ENCODE peak calls at places on chromosomes 3 and 15, in four cellular contexts. One of them, this sample, is unnamed.

GRCh38 chr15:74221399-74222230 is 14.5 kb upstream of the CCDC33 start:
- DNase-seq in PC-3: no peak
- DNase-seq in heart right ventricle: no peak
- DNase-seq in WERI-Rb-1: peak; percentile 53
- DNase-seq in this sample: no peak

GRCh38 chr3:10263549-10264363 is 15.5 kb downstream of the TATDN2 start:
- DNase-seq in heart right ventricle: peak; percentile 28
- DNase-seq in WERI-Rb-1: peak; percentile 75
- DNase-seq in PC-3: peak; percentile 56
- DNase-seq in this sample: no peak

GRCh38 chr15:63915888-63916731 is 82.4 kb upstream of the HERC1 start:
- DNase-seq in WERI-Rb-1: no peak
- DNase-seq in PC-3: peak; percentile 12
- DNase-seq in heart right ventricle: no peak
- DNase-seq in this sample: peak; percentile 69

GRCh38 chr3:25460751-25461150 is 32.7 kb downstream of the RARB start:
- DNase-seq in PC-3: no peak
- DNase-seq in WERI-Rb-1: no peak
- DNase-seq in heart right ventricle: no peak
- DNase-seq in this sample: no peak

GRCh38 chr3:114005406-114005987 is 50.8 kb downstream of the CCDC191 start:
- DNase-seq in heart right ventricle: no peak
- DNase-seq in PC-3: no peak
- DNase-seq in WERI-Rb-1: no peak
- DNase-seq in this sample: no peak

GRCh38 chr3:43442872-43443395 is 156.6 kb downstream of the SNRK start:
- DNase-seq in PC-3: no peak
- DNase-seq in WERI-Rb-1: no peak
- DNase-seq in heart right ventricle: no peak
- DNase-seq in this sample: no peak

GRCh38 chr3:67171841-67172240 is 173.7 kb downstream of the KBTBD8 start:
- DNase-seq in heart right ventricle: no peak
- DNase-seq in WERI-Rb-1: no peak
- DNase-seq in PC-3: no peak
- DNase-seq in this sample: no peak

GRCh38 chr3:53944019-53944418 is 52.4 kb upstream of the SELENOK start:
- DNase-seq in heart right ventricle: no peak
- DNase-seq in WERI-Rb-1: no peak
- DNase-seq in PC-3: no peak
- DNase-seq in this sample: no peak

GRCh38 chr3:3783675-3784074 is 15.6 kb upstream of the LRRN1 start:
- DNase-seq in PC-3: no peak
- DNase-seq in heart right ventricle: no peak
- DNase-seq in WERI-Rb-1: peak; percentile 12
- DNase-seq in this sample: no peak

GRCh38 chr3:59436164-59436958 is 386.5 kb upstream of the CFAP20DC start:
- DNase-seq in WERI-Rb-1: no peak
- DNase-seq in PC-3: no peak
- DNase-seq in heart right ventricle: no peak
- DNase-seq in this sample: no peak

GRCh38 chr15:66046751-66047150 is 177.5 kb downstream of the RAB11A start:
- DNase-seq in heart right ventricle: no peak
- DNase-seq in PC-3: no peak
- DNase-seq in WERI-Rb-1: peak; percentile 52
- DNase-seq in this sample: no peak

GRCh38 chr3:13149331-13150203 is 76.3 kb upstream of the IQSEC1 start:
- DNase-seq in heart right ventricle: no peak
- DNase-seq in WERI-Rb-1: peak; percentile 16
- DNase-seq in PC-3: no peak
- DNase-seq in this sample: no peak

GRCh38 chr3:132117642-132118041 is 82.8 kb upstream of the CPNE4 start:
- DNase-seq in WERI-Rb-1: no peak
- DNase-seq in PC-3: no peak
- DNase-seq in heart right ventricle: no peak
- DNase-seq in this sample: no peak

GRCh38 chr3:3998140-3998977 is 199.1 kb downstream of the LRRN1 start:
- DNase-seq in WERI-Rb-1: peak; percentile 57
- DNase-seq in PC-3: peak; percentile 61
- DNase-seq in heart right ventricle: no peak
- DNase-seq in this sample: peak; percentile 1

GRCh38 chr3:15610083-15610482 is 8.5 kb downstream of the BTD start:
- DNase-seq in WERI-Rb-1: no peak
- DNase-seq in heart right ventricle: no peak
- DNase-seq in PC-3: peak; percentile 75
- DNase-seq in this sample: peak; percentile 86

GRCh38 chr3:187742351-187743171 is 2.7 kb downstream of the BCL6 start:
- DNase-seq in WERI-Rb-1: no peak
- DNase-seq in heart right ventricle: peak; percentile 71
- DNase-seq in PC-3: peak; percentile 70
- DNase-seq in this sample: no peak

GRCh38 chr15:29819979-29820801 is 2.1 kb downstream of the TJP1 start:
- DNase-seq in heart right ventricle: no peak
- DNase-seq in PC-3: peak; percentile 14
- DNase-seq in WERI-Rb-1: no peak
- DNase-seq in this sample: no peak

GRCh38 chr15:39332846-39333245 is 248.0 kb upstream of the THBS1 start:
- DNase-seq in PC-3: no peak
- DNase-seq in WERI-Rb-1: no peak
- DNase-seq in heart right ventricle: no peak
- DNase-seq in this sample: no peak

GRCh38 chr3:109413049-109413448 is 75.7 kb upstream of the DPPA4 start:
- DNase-seq in PC-3: peak; percentile 29
- DNase-seq in heart right ventricle: no peak
- DNase-seq in WERI-Rb-1: no peak
- DNase-seq in this sample: no peak

GRCh38 chr3:169610888-169611291 is 52.6 kb downstream of the MECOM start:
- DNase-seq in WERI-Rb-1: no peak
- DNase-seq in heart right ventricle: no peak
- DNase-seq in PC-3: no peak
- DNase-seq in this sample: no peak

GRCh38 chr3:88369337-88369736 is 219.6 kb downstream of the C3orf38 start:
- DNase-seq in WERI-Rb-1: no peak
- DNase-seq in heart right ventricle: no peak
- DNase-seq in PC-3: no peak
- DNase-seq in this sample: no peak

GRCh38 chr3:131007256-131007655 is 19.4 kb downstream of the ASTE1 start:
- DNase-seq in PC-3: no peak
- DNase-seq in heart right ventricle: no peak
- DNase-seq in WERI-Rb-1: no peak
- DNase-seq in this sample: no peak

GRCh38 chr3:131008326-131008725 is 18.3 kb downstream of the ASTE1 start:
- DNase-seq in WERI-Rb-1: no peak
- DNase-seq in PC-3: no peak
- DNase-seq in heart right ventricle: no peak
- DNase-seq in this sample: no peak

GRCh38 chr3:131004603-131005002 is 22.0 kb downstream of the ASTE1 start:
- DNase-seq in heart right ventricle: no peak
- DNase-seq in PC-3: no peak
- DNase-seq in WERI-Rb-1: no peak
- DNase-seq in this sample: no peak

GRCh38 chr3:131009698-131010097 is 16.9 kb downstream of the ASTE1 start:
- DNase-seq in PC-3: no peak
- DNase-seq in WERI-Rb-1: no peak
- DNase-seq in heart right ventricle: no peak
- DNase-seq in this sample: no peak

GRCh38 chr3:131007782-131008181 is 18.8 kb downstream of the ASTE1 start:
- DNase-seq in WERI-Rb-1: no peak
- DNase-seq in heart right ventricle: no peak
- DNase-seq in PC-3: no peak
- DNase-seq in this sample: no peak
- H3K4me3 ChIP-seq in WERI-Rb-1: no peak overlapping the region
- H3K4me3 ChIP-seq in heart right ventricle: no peak overlapping the region
- H3K4me3 ChIP-seq in PC-3: no peak overlapping the region
- H3K4me3 ChIP-seq in this sample: no peak overlapping the region

GRCh38 chr3:50169232-50169631 is 14.1 kb downstream of the SEMA3F start:
- DNase-seq in heart right ventricle: no peak
- DNase-seq in WERI-Rb-1: no peak
- DNase-seq in PC-3: no peak
- DNase-seq in this sample: no peak
- H3K36me3 ChIP-seq in heart right ventricle: no peaks in the 10 kb centered on the region
- H3K36me3 ChIP-seq in WERI-Rb-1: peaks cover 97% of the 10 kb centered on the region
- H3K36me3 ChIP-seq in PC-3: no peaks in the 10 kb centered on the region
- H3K36me3 ChIP-seq in this sample: peaks cover 4% of the 10 kb centered on the region

GRCh38 chr3:5302661-5303060 is 115.2 kb downstream of the EDEM1 start:
- DNase-seq in WERI-Rb-1: no peak
- DNase-seq in PC-3: no peak
- DNase-seq in heart right ventricle: no peak
- DNase-seq in this sample: no peak
- H3K9me3 ChIP-seq in WERI-Rb-1: no peaks in the 10 kb centered on the region
- H3K9me3 ChIP-seq in PC-3: no peaks in the 10 kb centered on the region
- H3K9me3 ChIP-seq in heart right ventricle: no peaks in the 10 kb centered on the region
- H3K9me3 ChIP-seq in this sample: no peaks in the 10 kb centered on the region

GRCh38 chr15:101439920-101440319 is 49.6 kb downstream of the PCSK6 start:
- DNase-seq in PC-3: peak; percentile 35
- DNase-seq in heart right ventricle: no peak
- DNase-seq in WERI-Rb-1: no peak
- DNase-seq in this sample: peak; percentile 59
- H3K4me3 ChIP-seq in PC-3: peak overlapping the region; percentile 47
- H3K4me3 ChIP-seq in heart right ventricle: no peak overlapping the region
- H3K4me3 ChIP-seq in WERI-Rb-1: no peak overlapping the region
- H3K4me3 ChIP-seq in this sample: peak overlapping the region; percentile 27

GRCh38 chr3:141233457-141234161 is 2.0 kb downstream of the PXYLP1 start:
- DNase-seq in PC-3: no peak
- DNase-seq in heart right ventricle: no peak
- DNase-seq in WERI-Rb-1: no peak
- DNase-seq in this sample: no peak

GRCh38 chr3:141234283-141234682 is 2.7 kb downstream of the PXYLP1 start:
- DNase-seq in WERI-Rb-1: no peak
- DNase-seq in PC-3: no peak
- DNase-seq in heart right ventricle: no peak
- DNase-seq in this sample: no peak

GRCh38 chr3:141237701-141238521 is 6.3 kb downstream of the PXYLP1 start:
- DNase-seq in heart right ventricle: peak; percentile 74
- DNase-seq in WERI-Rb-1: no peak
- DNase-seq in PC-3: no peak
- DNase-seq in this sample: peak; percentile 42

GRCh38 chr3:141235661-141236171 is 4.1 kb downstream of the PXYLP1 start:
- DNase-seq in PC-3: no peak
- DNase-seq in heart right ventricle: no peak
- DNase-seq in WERI-Rb-1: no peak
- DNase-seq in this sample: no peak

DNA sequence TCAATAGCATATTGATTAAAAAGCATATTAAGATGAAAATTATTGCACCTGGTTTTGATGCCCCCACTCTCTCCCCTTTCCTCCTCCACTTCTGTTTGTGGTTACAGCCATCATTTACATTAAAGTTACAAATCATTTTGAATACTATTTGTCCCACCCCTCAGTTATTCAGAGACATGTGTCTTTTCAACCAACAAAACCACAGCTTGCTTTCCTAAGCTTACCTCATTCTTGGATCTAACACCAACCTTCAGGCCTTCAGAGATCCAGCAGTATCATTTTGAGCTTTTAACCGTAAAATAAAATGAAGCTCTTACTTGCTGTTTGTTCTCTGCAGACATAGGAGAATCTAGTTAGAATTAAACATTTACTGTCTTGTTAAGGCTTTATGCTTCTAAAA is 4.7 kb downstream of the PXYLP1 start:
- DNase-seq in WERI-Rb-1: no peak
- DNase-seq in PC-3: no peak
- DNase-seq in heart right ventricle: no peak
- DNase-seq in this sample: no peak
- H3K36me3 ChIP-seq in WERI-Rb-1: peaks cover 11% of the 10 kb centered on the region
- H3K36me3 ChIP-seq in PC-3: no peaks in the 10 kb centered on the region
- H3K36me3 ChIP-seq in heart right ventricle: no peaks in the 10 kb centered on the region
- H3K36me3 ChIP-seq in this sample: peaks cover 27% of the 10 kb centered on the region

DNA sequence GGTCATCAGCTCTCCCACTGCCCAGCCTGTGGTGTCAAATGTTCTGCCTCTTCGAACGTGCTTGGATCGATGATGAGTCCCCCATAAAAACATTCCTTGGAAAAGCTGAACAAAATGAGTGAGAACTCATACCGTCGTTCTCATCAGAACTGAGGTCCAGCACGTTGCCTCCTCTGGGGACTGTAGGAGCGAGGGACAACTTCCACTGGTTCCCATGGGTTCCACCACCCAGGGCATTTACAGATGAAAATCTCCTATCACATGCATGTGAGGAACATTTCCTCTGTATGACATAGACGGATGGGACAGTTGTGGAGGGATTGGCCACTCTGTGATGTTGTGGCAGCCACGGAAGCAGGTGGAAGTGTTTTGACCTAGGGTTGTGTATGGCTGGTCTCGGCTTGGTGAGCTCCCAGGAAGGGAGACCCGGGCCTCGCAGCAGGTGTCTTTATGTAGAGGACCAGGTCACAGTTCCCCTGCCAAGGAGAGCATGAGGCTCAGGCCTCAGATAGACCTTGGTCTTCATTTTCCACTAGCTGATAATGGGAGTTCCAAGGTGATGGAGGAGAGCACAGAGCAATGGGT is 113.0 kb downstream of the SNRPN start:
- DNase-seq in heart right ventricle: no peak
- DNase-seq in WERI-Rb-1: no peak
- DNase-seq in PC-3: no peak
- DNase-seq in this sample: no peak
- H3K9me3 ChIP-seq in heart right ventricle: peaks cover 100% of the 10 kb centered on the region
- H3K9me3 ChIP-seq in WERI-Rb-1: peaks cover 93% of the 10 kb centered on the region
- H3K9me3 ChIP-seq in PC-3: peaks cover 81% of the 10 kb centered on the region
- H3K9me3 ChIP-seq in this sample: no peaks in the 10 kb centered on the region

GRCh38 chr15:76101655-76102054 is 41.9 kb downstream of the TMEM266 start:
- DNase-seq in heart right ventricle: no peak
- DNase-seq in PC-3: no peak
- DNase-seq in WERI-Rb-1: no peak
- DNase-seq in this sample: no peak

GRCh38 chr15:76099388-76099787 is 39.6 kb downstream of the TMEM266 start:
- DNase-seq in PC-3: no peak
- DNase-seq in WERI-Rb-1: no peak
- DNase-seq in heart right ventricle: no peak
- DNase-seq in this sample: no peak

GRCh38 chr15:76105911-76106310 is 46.1 kb downstream of the TMEM266 start:
- DNase-seq in WERI-Rb-1: no peak
- DNase-seq in PC-3: no peak
- DNase-seq in heart right ventricle: no peak
- DNase-seq in this sample: no peak

GRCh38 chr15:76098685-76099084 is 38.9 kb downstream of the TMEM266 start:
- DNase-seq in heart right ventricle: no peak
- DNase-seq in PC-3: no peak
- DNase-seq in WERI-Rb-1: no peak
- DNase-seq in this sample: no peak

DNA sequence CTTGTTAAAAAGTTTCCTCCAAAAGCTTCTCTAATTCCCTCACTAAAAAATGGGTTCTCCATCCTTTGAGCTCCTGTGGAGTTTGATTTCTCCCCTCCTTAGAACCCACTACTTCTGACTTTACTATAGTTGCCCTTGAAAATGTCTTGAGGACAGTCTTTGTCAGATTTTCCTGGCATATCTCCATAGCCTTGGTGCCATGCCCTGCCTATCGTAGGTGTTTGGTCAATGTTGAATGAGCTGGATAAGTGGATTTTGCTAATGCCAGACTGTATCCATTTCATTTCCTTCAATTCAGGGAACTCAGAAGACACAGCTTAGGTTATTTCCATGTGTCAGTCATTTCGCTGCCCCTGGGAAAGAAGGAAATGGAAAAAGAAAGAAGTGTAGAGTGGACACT is 40.6 kb downstream of the TMEM266 start:
- DNase-seq in PC-3: no peak
- DNase-seq in WERI-Rb-1: no peak
- DNase-seq in heart right ventricle: no peak
- DNase-seq in this sample: no peak
- H3K4me3 ChIP-seq in PC-3: no peak overlapping the region
- H3K4me3 ChIP-seq in WERI-Rb-1: no peak overlapping the region
- H3K4me3 ChIP-seq in heart right ventricle: no peak overlapping the region
- H3K4me3 ChIP-seq in this sample: no peak overlapping the region

GRCh38 chr3:112352720-112353119 is 19.8 kb downstream of the CD200 start:
- DNase-seq in PC-3: no peak
- DNase-seq in WERI-Rb-1: no peak
- DNase-seq in heart right ventricle: no peak
- DNase-seq in this sample: no peak
- H3K36me3 ChIP-seq in PC-3: no peaks in the 10 kb centered on the region
- H3K36me3 ChIP-seq in WERI-Rb-1: no peaks in the 10 kb centered on the region
- H3K36me3 ChIP-seq in heart right ventricle: no peaks in the 10 kb centered on the region
- H3K36me3 ChIP-seq in this sample: no peaks in the 10 kb centered on the region